ENCODE peak calls at places on chromosomes 7 and 10, in five cellular contexts. H, T, V, B and Z are unnamed samples.

GRCh38 chr7:75756340-75757297 is 15.4 kb downstream of the CCL26 start:
- DNase-seq in H (no peak), T (peak; percentile 64), V (no peak), B (no peak), Z (no peak)

GRCh38 chr7:156460861-156461632 is 179.5 kb upstream of the RNF32 start:
- DNase-seq in H (no peak), T (no peak), V (no peak), B (no peak), Z (no peak)

GRCh38 chr7:142754681-142755575 is 5.7 kb downstream of the PRSS1 start:
- DNase-seq in H (no peak), T (peak; percentile 50), V (no peak), B (no peak), Z (no peak)

GRCh38 chr10:88386878-88387773 is 196.0 kb downstream of the RNLS start:
- DNase-seq in H (peak; percentile 61), T (peak; percentile 88), V (no peak), B (peak; percentile 40), Z (no peak)

GRCh38 chr7:15889501-15889900 is 203.0 kb upstream of the MEOX2 start:
- DNase-seq in H (no peak), T (peak; percentile 29), V (no peak), B (no peak), Z (no peak)

GRCh38 chr7:14446829-14447228 is 455.7 kb downstream of the DGKB start:
- DNase-seq in H (no peak), T (no peak), V (no peak), B (no peak), Z (no peak)

GRCh38 chr10:60281792-60282353 is 107.8 kb downstream of the ANK3 start:
- DNase-seq in H (no peak), T (peak; percentile 9), V (no peak), B (no peak), Z (no peak)

GRCh38 chr10:121936295-121936694 is 8.5 kb upstream of the ATE1 start:
- DNase-seq in H (no peak), T (no peak), V (no peak), B (no peak), Z (no peak)

GRCh38 chr7:113824117-113824823 is 94.5 kb downstream of the PPP1R3A start:
- DNase-seq in H (no peak), T (no peak), V (no peak), B (no peak), Z (no peak)

GRCh38 chr10:120634629-120635028 is 177.6 kb downstream of the PLPP4 start:
- DNase-seq in H (no peak), T (no peak), V (no peak), B (no peak), Z (no peak)

GRCh38 chr10:114703377-114704125 is 45.5 kb upstream of the ABLIM1 start:
- DNase-seq in H (no peak), T (peak; percentile 69), V (no peak), B (no peak), Z (no peak)

GRCh38 chr7:7564323-7564780 is 2.3 kb upstream of the MIOS start:
- DNase-seq in H (no peak), T (no peak), V (no peak), B (no peak), Z (no peak)

GRCh38 chr7:12696001-12696400 is 8.6 kb downstream of the ARL4A start:
- DNase-seq in H (no peak), T (peak; percentile 44), V (no peak), B (no peak), Z (no peak)

GRCh38 chr7:77917500-77918262 is 119.1 kb downstream of the PHTF2 start:
- DNase-seq in H (no peak), T (no peak), V (no peak), B (no peak), Z (no peak)

GRCh38 chr7:141974831-141975230 is 1.3 kb upstream of the TAS2R38 start:
- DNase-seq in H (no peak), T (no peak), V (no peak), B (peak; percentile 34), Z (no peak)

GRCh38 chr7:91784469-91784868 is 96.0 kb downstream of the MTERF1 start:
- DNase-seq in H (no peak), T (peak; percentile 37), V (no peak), B (no peak), Z (no peak)

GRCh38 chr10:104309980-104310978 is 28.0 kb downstream of the ITPRIP start:
- DNase-seq in H (peak; percentile 67), T (peak; percentile 57), V (no peak), B (no peak), Z (no peak)

GRCh38 chr7:105602325-105603305 is 21.3 kb upstream of the EFCAB10 start:
- DNase-seq in H (peak; percentile 43), T (no peak), V (no peak), B (no peak), Z (no peak)

GRCh38 chr10:11170993-11171416 is 153.3 kb downstream of the CELF2 start:
- DNase-seq in H (no peak), T (peak; percentile 47), V (no peak), B (no peak), Z (no peak)

GRCh38 chr10:15703167-15703880 is 16.4 kb downstream of the ITGA8 start:
- DNase-seq in H (no peak), T (peak; percentile 49), V (no peak), B (no peak), Z (no peak)

GRCh38 chr10:30387646-30388243 is 38.7 kb upstream of the MTPAP start:
- DNase-seq in H (no peak), T (no peak), V (no peak), B (no peak), Z (no peak)

GRCh38 chr7:136677456-136678365 is 190.7 kb upstream of the CHRM2 start:
- DNase-seq in H (no peak), T (no peak), V (no peak), B (no peak), Z (no peak)
- TF ChIP-seq POLR2AphosphoS5 in H (no peak), T (no peak), V (no peak), B (no peak), Z (no peak)

GRCh38 chr7:80902035-80902434 is 16.8 kb downstream of the SEMA3C start:
- DNase-seq in H (no peak), T (no peak), V (no peak), B (no peak), Z (no peak)
- H3K27ac ChIP-seq in H (peak overlapping the region; percentile 73), T (no peak overlapping the region), V (no peak overlapping the region), B (peak overlapping the region; percentile 62), Z (no peak overlapping the region)

GRCh38 chr10:110007701-110008517 is at the start of gene ADD3:
- DNase-seq in H (peak; percentile 98), T (peak; percentile 91), V (peak; percentile 86), B (peak; percentile 95), Z (peak; percentile 98)

GRCh38 chr10:110003524-110003885 is 4.3 kb upstream of the ADD3 start:
- DNase-seq in H (no peak), T (no peak), V (no peak), B (no peak), Z (no peak)

GRCh38 chr10:110006358-110007170 is 1.2 kb upstream of the ADD3 start:
- DNase-seq in H (peak; percentile 84), T (no peak), V (no peak), B (peak; percentile 48), Z (no peak)

GRCh38 chr10:110007171-110007700 is 548 bp upstream of the ADD3 start:
- DNase-seq in H (no peak), T (no peak), V (peak; percentile 52), B (no peak), Z (no peak)

DNA sequence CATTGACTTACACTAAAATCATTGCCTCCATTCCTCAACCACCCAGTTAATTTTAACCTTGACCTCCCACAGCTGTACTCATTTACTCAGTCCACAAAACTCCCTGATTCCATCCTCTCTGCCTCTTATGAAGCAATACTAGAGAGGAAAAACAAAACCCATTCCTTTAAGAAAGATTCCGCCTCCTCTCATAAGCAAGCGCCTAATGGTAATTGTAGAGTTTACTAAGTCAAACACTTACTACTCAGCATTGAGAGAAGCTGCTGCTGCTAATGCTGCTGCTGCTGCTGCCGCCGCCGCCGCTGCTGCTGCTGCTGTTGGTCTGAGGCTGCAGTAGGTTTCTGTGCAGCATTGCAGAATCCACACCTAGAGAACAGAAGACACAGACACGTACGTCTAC is 2.1 kb upstream of the ADD3 start:
- DNase-seq in H (peak; percentile 70), T (no peak), V (no peak), B (peak; percentile 46), Z (no peak)
- TF ChIP-seq POLR2AphosphoS5 in H (peak; percentile 61), T (no peak), V (peak; percentile 55), B (peak; percentile 61), Z (peak; percentile 57)

DNA sequence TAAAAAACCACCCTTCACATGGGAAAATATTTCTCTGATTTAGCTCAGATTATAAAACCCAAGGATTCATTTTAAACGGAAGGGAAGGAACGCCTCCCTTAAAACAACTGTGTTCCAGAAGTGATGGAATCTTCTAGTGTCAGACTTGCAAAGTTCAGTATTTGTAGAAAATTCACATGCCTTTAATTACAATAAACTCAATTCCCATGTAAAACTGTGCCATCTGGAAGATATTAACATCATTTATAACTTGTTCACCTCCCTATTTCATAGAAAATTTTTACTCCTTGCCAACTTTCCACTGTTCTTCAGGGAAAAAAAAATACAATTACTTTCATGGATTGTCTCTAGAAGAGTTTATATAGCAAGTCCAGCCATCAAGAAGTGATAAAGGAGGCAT is 54.2 kb downstream of the NRP1 start:
- DNase-seq in H (no peak), T (no peak), V (no peak), B (no peak), Z (no peak)
- H3K27ac ChIP-seq in H (no peak overlapping the region), T (no peak overlapping the region), V (no peak overlapping the region), B (no peak overlapping the region), Z (no peak overlapping the region)

DNA sequence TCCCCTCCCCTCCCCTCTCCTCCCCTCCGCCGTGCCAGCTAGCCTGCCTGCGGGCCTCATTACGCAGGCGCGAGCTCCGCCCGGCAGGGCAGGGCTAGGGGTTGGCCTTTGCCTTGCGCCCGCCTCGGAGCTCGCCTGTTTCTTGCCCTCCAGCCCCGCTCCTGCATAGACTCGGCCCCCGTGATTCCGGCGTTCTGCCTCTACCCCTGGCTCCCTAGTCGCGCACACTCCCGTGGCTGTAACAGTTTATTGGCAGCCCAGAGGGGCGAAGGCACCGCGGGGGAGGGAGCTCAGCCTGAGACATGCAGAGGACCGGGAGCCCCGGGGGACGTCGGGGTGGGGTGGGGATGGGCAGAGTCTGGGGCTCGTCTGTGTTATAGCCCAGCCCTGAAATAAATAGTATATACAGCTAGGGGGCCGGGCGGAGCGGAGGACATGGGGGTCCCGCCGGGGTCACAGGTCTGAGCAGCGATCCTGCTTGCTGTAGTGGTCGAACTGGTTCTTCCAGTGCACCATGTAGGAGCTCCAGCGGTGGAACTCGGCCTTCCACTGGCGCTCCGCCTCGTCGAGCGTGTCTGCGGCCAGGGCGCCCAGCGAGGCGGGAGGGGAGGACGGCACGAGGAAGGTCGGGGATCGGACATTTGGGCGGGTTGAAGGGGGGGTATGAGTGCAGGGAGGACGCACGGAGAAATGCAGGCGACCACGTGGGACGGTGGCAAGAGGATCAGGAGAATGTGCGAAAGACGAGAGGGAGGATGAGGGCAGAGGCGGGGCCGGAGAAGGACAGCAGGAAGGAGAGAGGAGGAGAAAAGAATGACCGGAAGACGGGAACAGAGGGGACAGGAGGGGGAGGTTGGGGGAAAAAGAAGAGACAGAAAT is 485 bp upstream of the UFSP1 start:
- DNase-seq in H (peak; percentile 97), T (peak; percentile 88), V (peak; percentile 92), B (peak; percentile 95), Z (peak; percentile 99)
- TF ChIP-seq POLR2AphosphoS5 in H (peak; percentile 92), T (peak; percentile 41), V (peak; percentile 13), B (peak; percentile 78), Z (peak; percentile 81)

GRCh38 chr7:51300762-51301674 is 15.6 kb downstream of the COBL start:
- DNase-seq in H (no peak), T (no peak), V (no peak), B (no peak), Z (no peak)
- H3K27ac ChIP-seq in H (no peak overlapping the region), T (no peak overlapping the region), V (no peak overlapping the region), B (no peak overlapping the region), Z (no peak overlapping the region)